ENCODE peak calls at places on chromosome 15, in eight cellular contexts. T, C, Y, U, P, A, D and R are unnamed samples.

GRCh38 chr15:71237456-71238188 is 122.4 kb downstream of the THSD4 start:
- DNase-seq in T (no peak), C (no peak), Y (peak), U (no peak), P (no peak), A (no peak), D (no peak), R (no peak)

GRCh38 chr15:64072812-64073211 is 20.8 kb downstream of the CIAO2A start:
- DNase-seq in T (no peak), C (no peak), Y (no peak), U (no peak), P (no peak), A (peak), D (no peak), R (no peak)

GRCh38 chr15:79549196-79549595 is 117.1 kb downstream of the MINAR1 start:
- DNase-seq in T (no peak), C (no peak), Y (no peak), U (no peak), P (no peak), A (no peak), D (no peak), R (no peak)

GRCh38 chr15:90895571-90896117 is 7.5 kb upstream of the MAN2A2 start:
- DNase-seq in T (no peak), C (no peak), Y (peak), U (no peak), P (no peak), A (peak), D (no peak), R (no peak)

GRCh38 chr15:67967871-67968423 is 86.2 kb upstream of the PIAS1 start:
- DNase-seq in T (peak), C (no peak), Y (peak), U (peak), P (no peak), A (peak), D (no peak), R (peak)

GRCh38 chr15:23422946-23423708 is 23.9 kb downstream of the GOLGA6L2 start:
- DNase-seq in T (no peak), C (no peak), Y (no peak), U (peak), P (no peak), A (no peak), D (no peak), R (no peak)

GRCh38 chr15:58924326-58924725 is 9.2 kb downstream of the SLTM start:
- DNase-seq in T (no peak), C (no peak), Y (peak), U (no peak), P (no peak), A (no peak), D (no peak), R (no peak)

GRCh38 chr15:41491889-41492288 is 1.8 kb upstream of the ITPKA start:
- DNase-seq in T (no peak), C (no peak), Y (no peak), U (no peak), P (no peak), A (no peak), D (no peak), R (no peak)

GRCh38 chr15:54347082-54347827 is 369.0 kb downstream of the UNC13C start:
- DNase-seq in T (no peak), C (no peak), Y (no peak), U (no peak), P (no peak), A (no peak), D (no peak), R (no peak)

GRCh38 chr15:56168394-56168793 is 75.3 kb downstream of the RFX7 start:
- DNase-seq in T (no peak), C (no peak), Y (peak), U (no peak), P (no peak), A (no peak), D (no peak), R (no peak)

GRCh38 chr15:44712108-44713005 is 1.0 kb downstream of the B2M start:
- DNase-seq in T (no peak), C (peak), Y (peak), U (peak), P (peak), A (peak), D (no peak), R (peak)

GRCh38 chr15:74173545-74174215 is at the start of gene ISLR:
- DNase-seq in T (no peak), C (no peak), Y (no peak), U (peak), P (no peak), A (no peak), D (no peak), R (no peak)

GRCh38 chr15:34795267-34796081 is at the start of gene ACTC1:
- DNase-seq in T (peak), C (no peak), Y (peak), U (peak), P (no peak), A (no peak), D (no peak), R (no peak)

GRCh38 chr15:80599359-80599758 is 95.8 kb upstream of the ABHD17C start:
- DNase-seq in T (no peak), C (no peak), Y (peak), U (no peak), P (no peak), A (no peak), D (no peak), R (no peak)

GRCh38 chr15:61344293-61344692 is 115.2 kb upstream of the RORA start:
- DNase-seq in T (no peak), C (no peak), Y (no peak), U (no peak), P (no peak), A (no peak), D (no peak), R (no peak)

GRCh38 chr15:101433396-101433795 is 56.1 kb downstream of the PCSK6 start:
- DNase-seq in T (no peak), C (no peak), Y (no peak), U (no peak), P (no peak), A (no peak), D (no peak), R (no peak)

GRCh38 chr15:100895721-100896120 is 16.1 kb downstream of the ALDH1A3 start:
- DNase-seq in T (no peak), C (no peak), Y (no peak), U (no peak), P (no peak), A (no peak), D (no peak), R (no peak)

GRCh38 chr15:99440551-99441426 is 125.0 kb upstream of the MEF2A start:
- DNase-seq in T (no peak), C (no peak), Y (no peak), U (peak), P (no peak), A (no peak), D (no peak), R (no peak)

GRCh38 chr15:46848704-46849103 is 868.6 kb upstream of the SEMA6D start:
- DNase-seq in T (no peak), C (no peak), Y (peak), U (no peak), P (no peak), A (no peak), D (no peak), R (no peak)

GRCh38 chr15:68399096-68400065 is 32.6 kb downstream of the ITGA11 start:
- DNase-seq in T (no peak), C (no peak), Y (no peak), U (no peak), P (no peak), A (no peak), D (no peak), R (no peak)

GRCh38 chr15:39586387-39587171 is 5.7 kb downstream of the THBS1 start:
- DNase-seq in T (no peak), C (no peak), Y (peak), U (no peak), P (no peak), A (no peak), D (no peak), R (no peak)

GRCh38 chr15:26954403-26954802 is 16.6 kb upstream of the GABRG3 start:
- DNase-seq in T (no peak), C (no peak), Y (no peak), U (no peak), P (no peak), A (no peak), D (no peak), R (no peak)